ENCODE peak calls at places on chromosomes 6 and 20, in seven cellular contexts. U is tibial artery, J is fibroblast of lung, G is pancreas, P is cardiac muscle cell, H is psoas muscle, A is astrocyte. D is an unnamed sample.

GRCh38 chr6:55578537-55579363 is at the start of gene HMGCLL1:
- DNase-seq in U (no peak), J (peak; percentile 15), G (peak; percentile 39), P (peak; percentile 10), H (peak; percentile 71), A (no peak), D (peak; percentile 61)

GRCh38 chr6:33843086-33843695 is 39.4 kb upstream of the MLN start:
- DNase-seq in U (no peak), J (peak; percentile 37), G (no peak), P (no peak), H (no peak), A (peak; percentile 12), D (no peak)

GRCh38 chr6:14466278-14466677 is 348.7 kb downstream of the CD83 start:
- DNase-seq in U (no peak), J (peak; percentile 79), G (no peak), P (peak; percentile 37), H (no peak), A (peak; percentile 72), D (no peak)

GRCh38 chr20:2742934-2743559 is 50.5 kb downstream of the EBF4 start:
- DNase-seq in U (no peak), J (peak; percentile 39), G (peak; percentile 66), P (peak; percentile 75), H (no peak), A (peak; percentile 21), D (no peak)

GRCh38 chr20:1710484-1710883 is 52.9 kb upstream of the SIRPG start:
- DNase-seq in U (no peak), J (no peak), G (no peak), P (no peak), H (no peak), A (no peak), D (no peak)

GRCh38 chr20:18137412-18138265 is at the start of the genes KAT14 and PET117:
- DNase-seq in U (peak; percentile 93), J (peak; percentile 94), G (peak; percentile 90), P (peak; percentile 96), H (peak; percentile 96), A (peak; percentile 88), D (peak; percentile 95)

GRCh38 chr20:38075161-38075998 is 41.8 kb downstream of the RPRD1B start:
- DNase-seq in U (no peak), J (peak; percentile 49), G (no peak), P (no peak), H (no peak), A (peak; percentile 44), D (no peak)

GRCh38 chr6:161369339-161369738 is 95.5 kb upstream of the AGPAT4 start:
- DNase-seq in U (no peak), J (peak; percentile 90), G (no peak), P (peak; percentile 93), H (no peak), A (peak; percentile 87), D (no peak)

GRCh38 chr20:46129955-46130481 is 11.9 kb downstream of the CD40 start:
- DNase-seq in U (no peak), J (no peak), G (no peak), P (peak; percentile 4), H (no peak), A (no peak), D (no peak)

GRCh38 chr6:3940703-3941102 is 91.5 kb downstream of the FAM50B start:
- DNase-seq in U (no peak), J (no peak), G (no peak), P (no peak), H (no peak), A (no peak), D (peak; percentile 20)

GRCh38 chr20:36493801-36494114 is 47.6 kb upstream of the MYL9 start:
- DNase-seq in U (peak; percentile 86), J (peak; percentile 93), G (no peak), P (peak; percentile 76), H (peak; percentile 92), A (peak; percentile 91), D (no peak)

GRCh38 chr6:168410035-168410434 is 30.9 kb upstream of the SMOC2 start:
- DNase-seq in U (no peak), J (no peak), G (no peak), P (no peak), H (no peak), A (no peak), D (no peak)

GRCh38 chr6:123997223-123997622 is 193.6 kb downstream of the NKAIN2 start:
- DNase-seq in U (no peak), J (no peak), G (no peak), P (no peak), H (no peak), A (no peak), D (no peak)

GRCh38 chr6:145891126-145891525 is 73.0 kb downstream of the SHPRH start:
- DNase-seq in U (no peak), J (peak; percentile 91), G (no peak), P (peak; percentile 84), H (no peak), A (peak; percentile 90), D (no peak)

GRCh38 chr6:47235964-47236760 is 73.5 kb downstream of the TNFRSF21 start:
- DNase-seq in U (no peak), J (no peak), G (peak; percentile 28), P (no peak), H (no peak), A (no peak), D (no peak)

GRCh38 chr6:2111162-2111677 is 134.2 kb downstream of the GMDS start:
- DNase-seq in U (no peak), J (peak; percentile 77), G (no peak), P (peak; percentile 82), H (no peak), A (peak; percentile 72), D (peak; percentile 30)

GRCh38 chr6:16583151-16583762 is 178.0 kb downstream of the ATXN1 start:
- DNase-seq in U (no peak), J (no peak), G (no peak), P (no peak), H (peak; percentile 44), A (no peak), D (no peak)

GRCh38 chr6:166097914-166098522 is 69.6 kb downstream of the TBXT start:
- DNase-seq in U (peak; percentile 71), J (peak; percentile 61), G (peak; percentile 65), P (peak; percentile 89), H (peak; percentile 62), A (peak; percentile 47), D (peak; percentile 5)

GRCh38 chr6:155066371-155066770 is 71.3 kb downstream of the TIAM2 start:
- DNase-seq in U (no peak), J (peak; percentile 50), G (no peak), P (peak; percentile 42), H (no peak), A (peak; percentile 40), D (no peak)

GRCh38 chr20:57291003-57291402 is 24.6 kb upstream of the BMP7 start:
- DNase-seq in U (no peak), J (no peak), G (no peak), P (no peak), H (no peak), A (no peak), D (no peak)

GRCh38 chr6:107540465-107540857 is 50.5 kb downstream of the SOBP start:
- DNase-seq in U (no peak), J (no peak), G (no peak), P (no peak), H (no peak), A (no peak), D (no peak)

DNA sequence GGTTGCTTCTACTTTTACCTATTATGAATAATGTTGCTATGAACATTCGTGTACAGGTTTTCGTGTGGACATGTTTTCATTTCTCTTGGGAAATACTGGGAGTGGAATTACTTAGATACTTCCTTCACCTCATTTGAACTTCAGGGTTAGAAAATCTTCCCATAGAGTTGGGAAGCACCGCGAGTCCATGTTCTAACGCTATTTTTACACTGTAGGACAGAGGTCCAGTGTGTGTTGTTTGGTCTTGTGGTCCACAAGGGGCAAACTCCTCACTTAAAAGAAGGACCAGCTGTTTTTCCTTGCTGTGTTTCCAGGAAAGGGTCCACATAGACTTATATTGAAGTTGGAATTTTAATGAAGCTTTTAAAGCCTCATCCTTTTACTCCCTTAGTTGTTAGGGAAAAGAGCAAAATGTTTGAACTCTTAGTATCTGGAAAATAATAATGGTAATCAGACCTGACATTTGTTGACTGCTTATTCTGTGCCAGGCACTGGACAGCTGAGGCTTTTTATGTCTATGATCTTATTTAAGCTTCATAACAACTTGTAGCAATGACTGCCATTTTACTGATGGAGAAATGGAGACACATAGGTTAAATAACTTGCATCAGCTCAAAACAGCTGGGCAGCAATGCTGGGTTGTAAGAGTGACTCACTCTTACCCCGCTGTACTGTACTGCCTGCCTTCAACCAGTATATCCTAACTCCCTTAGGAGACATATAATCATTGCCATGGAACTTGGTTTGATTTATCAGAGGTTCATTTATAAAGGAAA is 52.0 kb downstream of the CDC5L start:
- DNase-seq in U (no peak), J (peak; percentile 63), G (no peak), P (peak; percentile 80), H (no peak), A (peak; percentile 49), D (no peak)
- H3K27ac ChIP-seq in U (no peak overlapping the region), J (peak overlapping the region; percentile 58), G (no peak overlapping the region), P (no peak overlapping the region), H (peak overlapping the region; percentile 68), A (no peak overlapping the region), D (no peak overlapping the region)

GRCh38 chr6:10174056-10174455 is 240.8 kb downstream of the TFAP2A start:
- DNase-seq in U (no peak), J (no peak), G (no peak), P (no peak), H (no peak), A (no peak), D (no peak)

GRCh38 chr6:10170816-10171215 is 244.1 kb downstream of the TFAP2A start:
- DNase-seq in U (no peak), J (no peak), G (no peak), P (no peak), H (no peak), A (no peak), D (no peak)

GRCh38 chr6:10177703-10178102 is 237.2 kb downstream of the TFAP2A start:
- DNase-seq in U (no peak), J (peak; percentile 4), G (no peak), P (no peak), H (no peak), A (no peak), D (no peak)

GRCh38 chr6:10175330-10175729 is 239.5 kb downstream of the TFAP2A start:
- DNase-seq in U (no peak), J (no peak), G (no peak), P (no peak), H (no peak), A (no peak), D (no peak)

DNA sequence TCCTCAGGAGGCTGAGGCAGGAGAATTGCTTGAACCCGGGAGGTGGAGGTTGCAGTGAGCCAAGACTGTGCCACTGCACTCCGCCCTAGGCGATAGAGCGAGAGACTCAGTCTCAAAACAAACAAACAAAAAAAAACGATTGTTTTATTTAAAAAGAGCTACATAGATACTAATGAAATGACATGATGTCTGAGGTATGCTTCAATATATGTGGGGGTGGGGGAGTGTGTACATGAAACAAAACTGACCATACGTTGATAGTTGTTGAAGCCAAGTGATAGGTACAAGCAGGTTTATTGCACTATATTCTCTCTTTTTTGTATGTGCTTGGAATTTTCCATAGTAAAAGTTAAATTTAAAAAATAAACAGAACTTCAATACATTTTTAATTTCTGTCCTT is 240.1 kb downstream of the TFAP2A start:
- DNase-seq in U (no peak), J (no peak), G (no peak), P (no peak), H (no peak), A (no peak), D (no peak)
- H3K27ac ChIP-seq in U (no peak overlapping the region), J (no peak overlapping the region), G (no peak overlapping the region), P (no peak overlapping the region), H (no peak overlapping the region), A (no peak overlapping the region), D (no peak overlapping the region)

GRCh38 chr20:32695089-32695488 is 21.3 kb upstream of the C20orf203 start:
- DNase-seq in U (no peak), J (no peak), G (no peak), P (no peak), H (no peak), A (no peak), D (no peak)
- H3K27ac ChIP-seq in U (no peak overlapping the region), J (no peak overlapping the region), G (no peak overlapping the region), P (peak overlapping the region; percentile 60), H (no peak overlapping the region), A (no peak overlapping the region), D (no peak overlapping the region)

GRCh38 chr6:5701086-5701661 is 305.6 kb downstream of the NRN1 start:
- DNase-seq in U (no peak), J (no peak), G (no peak), P (peak; percentile 6), H (no peak), A (no peak), D (no peak)
- H3K27ac ChIP-seq in U (no peak overlapping the region), J (no peak overlapping the region), G (no peak overlapping the region), P (no peak overlapping the region), H (no peak overlapping the region), A (no peak overlapping the region), D (no peak overlapping the region)

D was measured in caudate nucleus.